ENCODE peak calls at places on chromosome 7, in ten cellular contexts. Q is dorsolateral prefrontal cortex; F is A549; C is CD8-positive, alpha-beta T cell; T is tibial nerve; N is mammary epithelial cell; Z is AG10803; G is fibroblast of mammary gland; D is fibroblast of the aortic adventitia; U is psoas muscle. Y is an unnamed sample.

GRCh38 chr7:83153419-83153818 is 9.3 kb downstream of the PCLO start:
- DNase-seq in D (no peak), T (no peak), Q (no peak), Z (no peak), N (no peak), G (no peak), F (no peak), U (no peak), C (no peak), Y (no peak)

GRCh38 chr7:23431596-23432284 is 38.6 kb downstream of the IGF2BP3 start:
- DNase-seq in Z (no peak), F (peak; percentile 20), U (no peak), Q (no peak), G (no peak), C (no peak), T (no peak), D (peak; percentile 24), N (no peak), Y (no peak)

GRCh38 chr7:36141351-36141750 is 11.7 kb upstream of the EEPD1 start:
- DNase-seq in C (no peak), T (no peak), G (no peak), F (no peak), Z (no peak), Q (no peak), N (no peak), D (no peak), U (no peak), Y (no peak)

GRCh38 chr7:135844903-135845302 is 96.3 kb upstream of the FAM180A start:
- DNase-seq in C (no peak), D (no peak), G (no peak), U (no peak), Z (no peak), Q (no peak), F (no peak), T (no peak), N (no peak), Y (no peak)

GRCh38 chr7:36283171-36283570 is 106.5 kb upstream of the ANLN start:
- DNase-seq in F (no peak), Q (no peak), D (no peak), Z (no peak), T (no peak), G (no peak), C (no peak), U (no peak), N (no peak), Y (no peak)

GRCh38 chr7:119545118-119545517 is 727.9 kb upstream of the KCND2 start:
- DNase-seq in F (peak; percentile 66), U (no peak), G (peak; percentile 30), D (peak; percentile 89), T (no peak), N (peak; percentile 74), Q (no peak), Z (no peak), C (no peak), Y (no peak)

GRCh38 chr7:155206286-155207020 is 91.2 kb upstream of the INSIG1 start:
- DNase-seq in Q (no peak), T (peak; percentile 79), D (peak; percentile 94), C (peak; percentile 59), Z (peak; percentile 76), G (peak; percentile 97), U (peak; percentile 82), N (no peak), F (no peak), Y (peak; percentile 97)

GRCh38 chr7:105496501-105496900 is 25.6 kb downstream of the PUS7 start:
- DNase-seq in T (no peak), U (no peak), G (peak; percentile 20), D (peak; percentile 76), C (no peak), F (no peak), N (peak; percentile 3), Q (no peak), Z (peak; percentile 44), Y (no peak)

GRCh38 chr7:332646-333398 is 42.9 kb downstream of the FOXL3 start:
- DNase-seq in D (peak; percentile 47), T (peak; percentile 63), Q (peak; percentile 85), G (peak; percentile 35), N (peak; percentile 38), F (peak; percentile 76), Z (peak; percentile 24), U (peak; percentile 89), C (peak; percentile 98), Y (peak; percentile 46)

GRCh38 chr7:35694161-35694783 is 663 bp downstream of the HERPUD2 start:
- DNase-seq in U (no peak), Z (no peak), T (no peak), C (peak; percentile 16), G (peak; percentile 22), N (peak; percentile 34), F (no peak), D (peak; percentile 30), Q (no peak), Y (peak; percentile 44)

DNA sequence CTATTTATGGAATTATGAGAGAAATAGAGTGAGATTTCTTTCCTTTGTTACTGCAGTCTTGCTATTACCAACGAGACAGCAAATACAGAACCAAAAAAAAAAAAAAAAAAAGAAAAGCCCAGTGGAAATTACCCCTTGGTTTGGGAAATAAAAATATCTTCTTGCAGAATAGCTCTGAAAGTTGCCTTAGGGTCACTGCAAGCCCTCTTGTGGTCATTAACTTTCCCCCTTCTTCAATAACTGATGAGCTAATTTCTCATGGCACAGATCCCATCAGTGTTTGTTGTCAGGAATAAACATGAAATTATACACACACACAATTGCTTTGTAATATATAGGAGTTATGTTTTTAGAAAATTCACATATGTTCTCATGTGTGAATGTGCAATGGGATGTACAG is 111.0 kb upstream of the FEZF1 start:
- DNase-seq in N (no peak), F (no peak), U (no peak), D (no peak), Q (no peak), C (no peak), Z (no peak), G (no peak), T (no peak), Y (no peak)
- TF ChIP-seq CTCF in N (no peak), F (no peak), U (no peak), D (no peak), Q (no peak), C (no peak), Z (no peak), G (no peak), T (no peak), Y (no peak)

DNA sequence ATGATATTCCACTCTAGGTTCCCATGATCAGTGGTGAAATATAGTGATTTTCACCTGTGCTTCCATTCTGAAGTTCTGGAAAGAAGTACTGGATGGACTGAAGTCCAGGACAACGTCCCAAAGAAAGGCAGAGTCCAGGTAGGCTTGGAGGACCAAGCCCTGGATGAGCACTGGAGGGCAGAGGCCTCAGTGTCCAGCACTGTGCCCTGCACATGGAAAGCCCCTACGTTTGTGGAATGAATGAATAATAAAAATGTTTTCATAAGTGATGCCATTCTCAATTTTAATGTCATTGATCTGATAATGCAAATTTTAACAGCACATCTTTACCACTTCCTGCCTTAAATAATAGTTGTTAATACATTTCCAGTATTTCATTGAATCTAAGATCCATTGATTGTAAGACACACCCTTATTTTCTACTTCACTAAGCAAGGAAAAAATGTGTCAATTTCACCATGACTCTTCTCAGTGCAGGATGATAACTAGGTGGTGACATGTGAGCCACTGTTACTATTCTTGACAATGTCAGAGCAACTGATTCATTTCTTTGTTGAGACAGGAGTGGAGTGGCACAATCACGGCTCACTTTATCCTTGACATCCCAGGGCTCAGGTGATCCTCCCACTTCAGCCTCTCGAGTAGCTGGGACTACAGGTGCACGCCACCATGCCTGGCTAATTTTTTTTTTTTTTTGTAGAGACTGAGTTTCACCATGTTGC is 35.2 kb downstream of the ZNF783 start:
- DNase-seq in C (no peak), T (no peak), Z (no peak), F (no peak), U (no peak), G (no peak), D (no peak), Q (no peak), N (no peak), Y (no peak)
- TF ChIP-seq CTCF in C (no peak), T (no peak), Z (no peak), F (no peak), U (no peak), G (no peak), D (no peak), Q (no peak), N (no peak), Y (no peak)

DNA sequence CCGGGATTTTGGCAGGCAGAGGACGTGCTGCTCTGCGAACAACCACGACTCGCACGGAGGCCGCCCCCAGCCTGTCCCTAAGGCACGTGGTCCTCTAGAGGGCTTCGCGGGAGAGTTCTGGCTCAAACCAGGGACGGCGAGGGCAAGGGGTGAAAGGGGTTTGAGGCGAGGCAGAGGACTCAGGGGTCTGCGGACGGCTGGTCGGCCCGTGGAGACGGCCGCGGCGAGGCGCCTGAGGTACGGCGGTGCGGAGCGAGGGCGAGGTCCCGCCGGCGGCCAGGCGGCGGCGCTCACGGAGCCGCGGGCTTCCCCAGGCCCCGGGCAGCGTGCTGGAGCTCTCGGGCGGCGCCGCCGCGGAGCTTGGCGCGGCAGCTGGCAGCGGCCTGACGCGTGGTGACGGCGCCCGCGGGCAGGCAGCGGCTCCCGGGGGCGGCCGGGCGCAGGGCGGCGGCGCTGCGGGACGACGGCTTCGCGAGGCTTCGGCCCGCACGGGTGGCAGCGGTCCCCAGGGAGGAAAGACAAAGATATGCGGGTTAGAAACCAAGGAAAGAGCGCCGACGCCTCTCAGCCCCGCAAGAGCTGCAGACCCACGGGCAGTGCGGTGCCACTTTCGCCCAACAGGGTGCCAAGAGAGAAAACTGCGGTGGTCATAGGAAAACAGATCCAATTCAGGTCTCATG is 44.8 kb downstream of the ZNF800 start:
- DNase-seq in Z (peak; percentile 60), Q (peak; percentile 65), N (peak; percentile 51), T (no peak), U (peak; percentile 74), G (peak; percentile 52), D (peak; percentile 43), F (peak; percentile 71), C (peak; percentile 75), Y (peak; percentile 54)
- TF ChIP-seq CTCF in Z (peak; percentile 40), Q (peak; percentile 23), N (peak; percentile 37), T (peak; percentile 37), U (peak; percentile 64), G (peak; percentile 10), D (peak; percentile 47), F (peak; percentile 78), C (peak; percentile 43), Y (peak; percentile 58)

GRCh38 chr7:132291446-132291845 is 284.8 kb downstream of the PLXNA4 start:
- DNase-seq in Q (no peak), F (no peak), N (no peak), T (no peak), U (no peak), G (peak; percentile 7), D (no peak), Z (no peak), C (no peak), Y (no peak)

GRCh38 chr7:132296820-132297219 is 279.4 kb downstream of the PLXNA4 start:
- DNase-seq in Z (no peak), D (no peak), G (no peak), F (no peak), N (no peak), U (no peak), Q (no peak), C (no peak), T (no peak), Y (no peak)

GRCh38 chr7:132295198-132295597 is 281.1 kb downstream of the PLXNA4 start:
- DNase-seq in T (no peak), G (no peak), U (no peak), N (peak; percentile 10), Q (no peak), D (no peak), Z (peak; percentile 6), C (no peak), F (no peak), Y (no peak)

GRCh38 chr7:132290021-132290420 is 286.2 kb downstream of the PLXNA4 start:
- DNase-seq in Q (no peak), D (no peak), N (no peak), G (no peak), C (no peak), F (no peak), Z (no peak), U (no peak), T (no peak), Y (no peak)

GRCh38 chr7:132292803-132293202 is 283.5 kb downstream of the PLXNA4 start:
- DNase-seq in G (no peak), N (no peak), Q (no peak), Z (peak; percentile 19), D (no peak), U (no peak), C (no peak), T (no peak), F (no peak), Y (no peak)
- TF ChIP-seq CTCF in G (no peak), N (no peak), Q (no peak), Z (no peak), D (no peak), U (no peak), C (no peak), T (no peak), F (no peak), Y (no peak)